ENCODE peak calls at places on chromosomes 6 and 20, in eight cellular contexts. V is OCI-LY7; H is osteoblast; C is PC-9; O is left ventricle myocardium inferior; I is GM23248; W is tibial artery; F is effector memory CD4-positive, alpha-beta T cell. D is an unnamed sample.

GRCh38 chr20:35146299-35146921 is 726 bp downstream of the EDEM2 start:
- DNase-seq in V (peak; percentile 14), I (peak; percentile 70), F (no peak), W (no peak), O (no peak), C (peak; percentile 36), H (peak; percentile 76), D (no peak)

GRCh38 chr6:33661118-33661838 is 40.2 kb downstream of the ITPR3 start:
- DNase-seq in C (no peak), W (no peak), I (no peak), O (no peak), V (no peak), H (no peak), F (no peak), D (no peak)

GRCh38 chr20:25540273-25540672 is 45.1 kb downstream of the NINL start:
- DNase-seq in F (no peak), W (no peak), O (peak; percentile 38), H (no peak), V (no peak), C (no peak), I (peak; percentile 76), D (no peak)

GRCh38 chr6:582370-582769 is 74.5 kb downstream of the HUS1B start:
- DNase-seq in C (no peak), W (no peak), O (no peak), I (no peak), H (no peak), F (no peak), V (no peak), D (no peak)

GRCh38 chr20:2873747-2874041 is 413 bp downstream of the PTPRA start:
- DNase-seq in H (no peak), C (no peak), I (peak; percentile 80), W (peak; percentile 36), F (peak; percentile 58), O (peak; percentile 59), V (peak; percentile 74), D (peak; percentile 62)

GRCh38 chr6:112269165-112269564 is 14.8 kb upstream of the LAMA4 start:
- DNase-seq in C (no peak), O (no peak), F (no peak), I (peak; percentile 76), W (peak; percentile 45), H (peak; percentile 86), V (no peak), D (no peak)

GRCh38 chr20:34089655-34090324 is 22.3 kb downstream of the EIF2S2 start:
- DNase-seq in C (no peak), H (no peak), W (no peak), I (no peak), V (no peak), O (peak; percentile 36), F (no peak), D (no peak)

GRCh38 chr6:111096246-111096645 is 8.9 kb downstream of the SLC16A10 start:
- DNase-seq in C (no peak), I (no peak), V (no peak), O (no peak), F (peak; percentile 27), W (no peak), H (no peak), D (peak; percentile 78)

GRCh38 chr6:13398421-13398994 is 70.2 kb upstream of the TBC1D7 start:
- DNase-seq in H (no peak), O (no peak), W (no peak), C (no peak), F (no peak), I (no peak), V (no peak), D (no peak)

GRCh38 chr6:13398081-13398406 is 69.7 kb upstream of the TBC1D7 start:
- DNase-seq in I (no peak), W (no peak), C (peak; percentile 90), F (no peak), V (no peak), O (no peak), H (no peak), D (no peak)

GRCh38 chr6:13396241-13396792 is 68.0 kb upstream of the TBC1D7 start:
- DNase-seq in C (no peak), O (no peak), W (no peak), H (no peak), I (no peak), V (no peak), F (no peak), D (no peak)

GRCh38 chr6:13397359-13398080 is 69.2 kb upstream of the TBC1D7 start:
- DNase-seq in F (no peak), O (no peak), W (no peak), C (no peak), I (no peak), H (no peak), V (peak; percentile 80), D (peak; percentile 75)

DNA sequence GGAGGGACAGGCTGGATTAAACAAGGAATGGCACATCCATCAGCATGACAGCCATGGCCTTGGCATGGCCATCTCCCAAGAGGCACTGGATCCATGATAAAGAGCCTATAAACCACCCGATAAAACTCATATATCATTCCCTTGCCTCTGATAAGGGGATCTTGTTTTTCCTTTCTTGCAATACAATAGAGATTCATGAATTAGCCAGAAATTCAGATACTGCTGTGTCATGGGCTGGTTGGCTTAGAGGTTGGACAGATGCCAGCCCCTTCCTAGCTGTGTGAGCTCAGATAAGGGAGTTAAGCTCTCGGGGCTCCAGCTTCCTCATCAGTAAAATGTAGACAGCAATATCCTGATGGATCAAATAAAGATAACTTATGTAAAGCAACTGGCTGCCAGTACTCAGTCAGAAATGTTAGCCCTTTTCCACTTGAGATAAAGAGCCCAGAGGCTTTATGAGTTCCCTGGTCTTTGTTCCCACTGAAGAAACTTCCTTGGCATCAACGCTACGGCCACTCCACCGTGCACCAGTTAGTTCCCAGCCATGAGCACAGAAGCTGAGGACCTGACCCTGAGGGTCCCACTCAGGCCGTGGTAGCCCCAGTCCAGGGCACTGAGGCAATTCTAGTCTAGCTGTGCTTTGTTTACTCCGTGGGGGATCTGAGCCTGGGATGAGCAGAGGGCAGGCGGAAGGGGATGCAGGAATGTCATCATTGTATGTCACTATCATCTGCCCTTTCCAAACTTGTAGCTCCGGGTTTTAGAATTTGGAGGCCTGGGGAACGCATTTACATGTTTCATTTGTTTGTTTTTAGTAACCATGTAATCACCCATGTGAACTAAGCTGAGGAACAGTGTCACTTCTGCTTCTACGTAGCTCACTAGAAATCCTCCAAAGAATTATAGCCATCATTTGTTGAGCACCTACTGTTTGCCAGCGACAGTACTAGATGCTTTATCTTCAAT is 67.2 kb upstream of the TBC1D7 start:
- DNase-seq in C (peak; percentile 80), O (peak; percentile 69), F (no peak), W (peak; percentile 83), I (peak; percentile 81), H (no peak), V (peak; percentile 32), D (peak; percentile 81)
- H3K27ac ChIP-seq in C (peak overlapping the region; percentile 70), O (peak overlapping the region; percentile 74), F (no peak overlapping the region), W (peak overlapping the region; percentile 60), I (no peak overlapping the region), H (peak overlapping the region; percentile 68), V (no peak overlapping the region), D (peak overlapping the region; percentile 71)

GRCh38 chr6:163340201-163340887 is 74.2 kb upstream of the QKI start:
- DNase-seq in H (no peak), V (no peak), F (no peak), I (no peak), W (no peak), C (no peak), O (no peak), D (no peak)

GRCh38 chr6:163342571-163343539 is 71.7 kb upstream of the QKI start:
- DNase-seq in W (no peak), V (no peak), F (no peak), H (no peak), O (no peak), I (no peak), C (no peak), D (no peak)

GRCh38 chr6:163341671-163342070 is 72.8 kb upstream of the QKI start:
- DNase-seq in C (no peak), W (no peak), F (no peak), O (no peak), V (no peak), I (no peak), H (no peak), D (no peak)

GRCh38 chr6:163339466-163339865 is 75.1 kb upstream of the QKI start:
- DNase-seq in F (no peak), I (no peak), O (no peak), V (no peak), W (no peak), C (no peak), H (no peak), D (no peak)

DNA sequence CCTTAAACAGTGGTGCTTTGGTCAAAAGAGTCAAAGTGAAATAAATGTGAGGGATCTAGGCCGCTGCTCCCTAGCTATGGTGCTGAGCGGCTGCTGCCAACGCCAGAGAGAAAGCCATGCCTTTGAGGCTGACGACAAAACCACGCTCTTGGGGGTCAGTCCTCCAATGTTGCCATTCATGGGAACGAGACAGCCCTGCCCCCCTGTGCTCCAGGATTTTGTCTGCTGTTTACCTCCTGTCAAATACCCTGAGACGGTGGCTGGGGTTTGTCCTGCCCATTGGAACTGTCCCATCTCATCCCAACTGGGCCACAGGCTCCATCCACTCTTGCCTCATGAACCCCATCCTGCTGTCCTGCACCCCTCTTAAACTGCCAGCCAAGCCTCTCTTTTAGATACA is 73.3 kb upstream of the QKI start:
- DNase-seq in H (no peak), C (no peak), W (no peak), O (no peak), V (no peak), I (no peak), F (no peak), D (no peak)
- H3K4me1 ChIP-seq in H (peaks cover 11% of the 10 kb centered on the region), C (peaks cover 5% of the 10 kb centered on the region), W (no peaks in the 10 kb centered on the region), O (peaks cover 61% of the 10 kb centered on the region), V (no peaks in the 10 kb centered on the region), I (no peaks in the 10 kb centered on the region), F (no peaks in the 10 kb centered on the region), D (no peaks in the 10 kb centered on the region)

DNA sequence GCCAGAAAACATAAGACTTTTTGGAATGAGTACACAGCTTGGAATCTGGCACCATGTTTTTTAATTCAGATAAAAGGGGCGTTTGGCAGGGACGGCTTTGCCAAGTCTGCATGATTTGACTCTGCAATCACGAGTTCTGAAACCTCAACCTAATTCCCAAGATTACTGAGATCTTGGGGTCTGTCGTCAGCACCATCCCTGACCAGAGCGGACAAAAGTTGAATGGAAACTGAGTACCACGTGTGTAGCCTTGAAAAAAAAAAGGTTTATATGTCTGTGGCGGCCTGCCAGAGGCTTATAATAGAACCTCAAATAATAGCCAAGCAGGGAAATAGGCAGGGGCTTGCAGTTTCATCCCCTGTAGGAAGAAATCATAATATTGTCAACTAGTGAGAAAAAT is 119.0 kb upstream of the ARID1B start:
- DNase-seq in F (no peak), H (peak; percentile 93), O (no peak), C (no peak), W (no peak), V (no peak), I (peak; percentile 86), D (no peak)
- H3K4me3 ChIP-seq in F (no peak overlapping the region), H (peak overlapping the region; percentile 18), O (peak overlapping the region; percentile 18), C (no peak overlapping the region), W (no peak overlapping the region), V (no peak overlapping the region), I (peak overlapping the region; percentile 24), D (no peak overlapping the region)

GRCh38 chr20:32045999-32046398 is 6.0 kb upstream of the HCK start:
- DNase-seq in C (no peak), I (no peak), W (no peak), H (no peak), V (no peak), O (no peak), F (no peak), D (no peak)
- H3K27ac ChIP-seq in C (no peak overlapping the region), I (no peak overlapping the region), W (no peak overlapping the region), H (no peak overlapping the region), V (no peak overlapping the region), O (no peak overlapping the region), F (no peak overlapping the region), D (no peak overlapping the region)

D was measured in transverse colon.